ENCODE peak calls at places on chromosomes 11 and 22, in seven cellular contexts. One of them, this sample, is unnamed.

GRCh38 chr11:61967924-61968757 is 707 bp upstream of the FTH1 start:
- DNase-seq in left ventricle myocardium inferior: peak; percentile 51
- DNase-seq in GM04504: no peak
- DNase-seq in skeletal muscle cell: no peak
- DNase-seq in activated naive CD4-positive, alpha-beta T cell: no peak
- DNase-seq in stimulated activated CD4-positive, alpha-beta T cell treated with anti-CD3 and anti-CD28 coated beads, Interleukin-1b, Interleukin-23, amount 100 ng/mL, for 4 hours: peak; percentile 19
- DNase-seq in fibroblast of pulmonary artery: peak; percentile 34
- DNase-seq in this sample: no peak

GRCh38 chr11:16280256-16280682 is 76.1 kb downstream of the SOX6 start:
- DNase-seq in left ventricle myocardium inferior: peak; percentile 42
- DNase-seq in GM04504: no peak
- DNase-seq in skeletal muscle cell: no peak
- DNase-seq in activated naive CD4-positive, alpha-beta T cell: no peak
- DNase-seq in stimulated activated CD4-positive, alpha-beta T cell treated with anti-CD3 and anti-CD28 coated beads, Interleukin-1b, Interleukin-23, amount 100 ng/mL, for 4 hours: no peak
- DNase-seq in fibroblast of pulmonary artery: peak; percentile 6
- DNase-seq in this sample: no peak

GRCh38 chr11:103851166-103851651 is 185.2 kb upstream of the DDI1 start:
- DNase-seq in left ventricle myocardium inferior: no peak
- DNase-seq in GM04504: no peak
- DNase-seq in skeletal muscle cell: no peak
- DNase-seq in activated naive CD4-positive, alpha-beta T cell: no peak
- DNase-seq in stimulated activated CD4-positive, alpha-beta T cell treated with anti-CD3 and anti-CD28 coated beads, Interleukin-1b, Interleukin-23, amount 100 ng/mL, for 4 hours: no peak
- DNase-seq in fibroblast of pulmonary artery: peak; percentile 65
- DNase-seq in this sample: no peak

GRCh38 chr11:111983187-111983986 is 41.8 kb upstream of the DLAT start:
- DNase-seq in left ventricle myocardium inferior: no peak
- DNase-seq in GM04504: no peak
- DNase-seq in skeletal muscle cell: no peak
- DNase-seq in activated naive CD4-positive, alpha-beta T cell: no peak
- DNase-seq in stimulated activated CD4-positive, alpha-beta T cell treated with anti-CD3 and anti-CD28 coated beads, Interleukin-1b, Interleukin-23, amount 100 ng/mL, for 4 hours: no peak
- DNase-seq in fibroblast of pulmonary artery: no peak
- DNase-seq in this sample: no peak

GRCh38 chr11:67238894-67239794 is 27.1 kb upstream of the GRK2 start:
- DNase-seq in left ventricle myocardium inferior: no peak
- DNase-seq in GM04504: no peak
- DNase-seq in skeletal muscle cell: no peak
- DNase-seq in activated naive CD4-positive, alpha-beta T cell: no peak
- DNase-seq in stimulated activated CD4-positive, alpha-beta T cell treated with anti-CD3 and anti-CD28 coated beads, Interleukin-1b, Interleukin-23, amount 100 ng/mL, for 4 hours: no peak
- DNase-seq in fibroblast of pulmonary artery: no peak
- DNase-seq in this sample: no peak

GRCh38 chr22:36641902-36642640 is 61.5 kb downstream of the CACNG2 start:
- DNase-seq in left ventricle myocardium inferior: no peak
- DNase-seq in GM04504: peak; percentile 35
- DNase-seq in skeletal muscle cell: peak; percentile 79
- DNase-seq in activated naive CD4-positive, alpha-beta T cell: no peak
- DNase-seq in stimulated activated CD4-positive, alpha-beta T cell treated with anti-CD3 and anti-CD28 coated beads, Interleukin-1b, Interleukin-23, amount 100 ng/mL, for 4 hours: no peak
- DNase-seq in fibroblast of pulmonary artery: peak; percentile 56
- DNase-seq in this sample: no peak

GRCh38 chr11:103109818-103110388 is 677 bp downstream of the DYNC2H1 start:
- DNase-seq in left ventricle myocardium inferior: no peak
- DNase-seq in GM04504: no peak
- DNase-seq in skeletal muscle cell: no peak
- DNase-seq in activated naive CD4-positive, alpha-beta T cell: no peak
- DNase-seq in stimulated activated CD4-positive, alpha-beta T cell treated with anti-CD3 and anti-CD28 coated beads, Interleukin-1b, Interleukin-23, amount 100 ng/mL, for 4 hours: no peak
- DNase-seq in fibroblast of pulmonary artery: no peak
- DNase-seq in this sample: no peak

GRCh38 chr22:22702159-22702873 is 57.9 kb downstream of the GGTLC2 start:
- DNase-seq in left ventricle myocardium inferior: no peak
- DNase-seq in GM04504: no peak
- DNase-seq in skeletal muscle cell: peak; percentile 35
- DNase-seq in activated naive CD4-positive, alpha-beta T cell: no peak
- DNase-seq in stimulated activated CD4-positive, alpha-beta T cell treated with anti-CD3 and anti-CD28 coated beads, Interleukin-1b, Interleukin-23, amount 100 ng/mL, for 4 hours: no peak
- DNase-seq in fibroblast of pulmonary artery: no peak
- DNase-seq in this sample: no peak

GRCh38 chr11:92848578-92848977 is 120.9 kb upstream of the MTNR1B start:
- DNase-seq in left ventricle myocardium inferior: no peak
- DNase-seq in GM04504: no peak
- DNase-seq in skeletal muscle cell: no peak
- DNase-seq in activated naive CD4-positive, alpha-beta T cell: no peak
- DNase-seq in stimulated activated CD4-positive, alpha-beta T cell treated with anti-CD3 and anti-CD28 coated beads, Interleukin-1b, Interleukin-23, amount 100 ng/mL, for 4 hours: no peak
- DNase-seq in fibroblast of pulmonary artery: no peak
- DNase-seq in this sample: no peak

GRCh38 chr11:3163241-3163981 is 1.7 kb downstream of the OSBPL5 start:
- DNase-seq in left ventricle myocardium inferior: peak; percentile 16
- DNase-seq in GM04504: no peak
- DNase-seq in skeletal muscle cell: no peak
- DNase-seq in activated naive CD4-positive, alpha-beta T cell: no peak
- DNase-seq in stimulated activated CD4-positive, alpha-beta T cell treated with anti-CD3 and anti-CD28 coated beads, Interleukin-1b, Interleukin-23, amount 100 ng/mL, for 4 hours: no peak
- DNase-seq in fibroblast of pulmonary artery: no peak
- DNase-seq in this sample: no peak

GRCh38 chr11:61917357-61918109 is at the start of gene RAB3IL1:
- DNase-seq in left ventricle myocardium inferior: peak; percentile 78
- DNase-seq in GM04504: no peak
- DNase-seq in skeletal muscle cell: no peak
- DNase-seq in activated naive CD4-positive, alpha-beta T cell: no peak
- DNase-seq in stimulated activated CD4-positive, alpha-beta T cell treated with anti-CD3 and anti-CD28 coated beads, Interleukin-1b, Interleukin-23, amount 100 ng/mL, for 4 hours: no peak
- DNase-seq in fibroblast of pulmonary artery: peak; percentile 53
- DNase-seq in this sample: no peak

GRCh38 chr11:8203980-8204379 is 35.2 kb upstream of the RIC3 start:
- DNase-seq in left ventricle myocardium inferior: no peak
- DNase-seq in GM04504: no peak
- DNase-seq in skeletal muscle cell: no peak
- DNase-seq in activated naive CD4-positive, alpha-beta T cell: no peak
- DNase-seq in stimulated activated CD4-positive, alpha-beta T cell treated with anti-CD3 and anti-CD28 coated beads, Interleukin-1b, Interleukin-23, amount 100 ng/mL, for 4 hours: no peak
- DNase-seq in fibroblast of pulmonary artery: no peak
- DNase-seq in this sample: no peak

GRCh38 chr11:67266424-67267187 is at the start of gene GRK2:
- DNase-seq in left ventricle myocardium inferior: no peak
- DNase-seq in GM04504: no peak
- DNase-seq in skeletal muscle cell: no peak
- DNase-seq in activated naive CD4-positive, alpha-beta T cell: no peak
- DNase-seq in stimulated activated CD4-positive, alpha-beta T cell treated with anti-CD3 and anti-CD28 coated beads, Interleukin-1b, Interleukin-23, amount 100 ng/mL, for 4 hours: no peak
- DNase-seq in fibroblast of pulmonary artery: peak; percentile 41
- DNase-seq in this sample: no peak